ENCODE peak calls at places on chromosomes 16 and 17, in seven cellular contexts. One of them, this sample, is unnamed.
A peak's percentile ranks its signal among the peaks of the same experiment; 100 is the strongest.

GRCh38 chr17:67053438-67054000 is 9.2 kb downstream of the CACNG1 start:
- DNase-seq in T-cell: no peak
- DNase-seq in HEK293T: no peak
- DNase-seq in dorsolateral prefrontal cortex: no peak
- DNase-seq in neural crest cell: no peak
- DNase-seq in activated CD8-positive, alpha-beta memory T cell treated with anti-CD3 and anti-CD28 coated beads for 1 hour: no peak
- DNase-seq in amygdala: no peak
- DNase-seq in this sample: no peak

GRCh38 chr16:16861546-16861945 is 482.6 kb downstream of the NPIPA7 start:
- DNase-seq in T-cell: peak; percentile 19
- DNase-seq in amygdala: peak; percentile 7
- DNase-seq in HEK293T: peak; percentile 53
- DNase-seq in activated CD8-positive, alpha-beta memory T cell treated with anti-CD3 and anti-CD28 coated beads for 1 hour: peak; percentile 18
- DNase-seq in dorsolateral prefrontal cortex: peak; percentile 36
- DNase-seq in neural crest cell: peak; percentile 72
- DNase-seq in this sample: peak; percentile 44

GRCh38 chr16:68910051-68910450 is 66.7 kb downstream of the TANGO6 start:
- DNase-seq in T-cell: no peak
- DNase-seq in neural crest cell: peak; percentile 3
- DNase-seq in dorsolateral prefrontal cortex: no peak
- DNase-seq in amygdala: no peak
- DNase-seq in HEK293T: no peak
- DNase-seq in activated CD8-positive, alpha-beta memory T cell treated with anti-CD3 and anti-CD28 coated beads for 1 hour: no peak
- DNase-seq in this sample: no peak

GRCh38 chr17:63246344-63246743 is 199.8 kb downstream of the CYB561 start:
- DNase-seq in HEK293T: no peak
- DNase-seq in T-cell: no peak
- DNase-seq in dorsolateral prefrontal cortex: no peak
- DNase-seq in activated CD8-positive, alpha-beta memory T cell treated with anti-CD3 and anti-CD28 coated beads for 1 hour: no peak
- DNase-seq in amygdala: no peak
- DNase-seq in neural crest cell: no peak
- DNase-seq in this sample: no peak

GRCh38 chr17:77490361-77491183 is 349.8 kb downstream of the SEC14L1 start:
- DNase-seq in HEK293T: no peak
- DNase-seq in dorsolateral prefrontal cortex: peak; percentile 17
- DNase-seq in neural crest cell: no peak
- DNase-seq in activated CD8-positive, alpha-beta memory T cell treated with anti-CD3 and anti-CD28 coated beads for 1 hour: no peak
- DNase-seq in amygdala: no peak
- DNase-seq in T-cell: no peak
- DNase-seq in this sample: no peak

GRCh38 chr16:85148959-85149358 is 36.7 kb upstream of the CIBAR2 start:
- DNase-seq in activated CD8-positive, alpha-beta memory T cell treated with anti-CD3 and anti-CD28 coated beads for 1 hour: no peak
- DNase-seq in HEK293T: no peak
- DNase-seq in neural crest cell: no peak
- DNase-seq in amygdala: no peak
- DNase-seq in T-cell: no peak
- DNase-seq in dorsolateral prefrontal cortex: no peak
- DNase-seq in this sample: no peak

GRCh38 chr17:78933959-78934568 is 8.9 kb upstream of the TIMP2 start:
- DNase-seq in dorsolateral prefrontal cortex: peak; percentile 63
- DNase-seq in T-cell: no peak
- DNase-seq in HEK293T: peak; percentile 67
- DNase-seq in amygdala: peak; percentile 78
- DNase-seq in neural crest cell: no peak
- DNase-seq in activated CD8-positive, alpha-beta memory T cell treated with anti-CD3 and anti-CD28 coated beads for 1 hour: no peak
- DNase-seq in this sample: peak; percentile 74

GRCh38 chr17:60169921-60170817 is 20.4 kb downstream of the CA4 start:
- DNase-seq in dorsolateral prefrontal cortex: no peak
- DNase-seq in activated CD8-positive, alpha-beta memory T cell treated with anti-CD3 and anti-CD28 coated beads for 1 hour: no peak
- DNase-seq in T-cell: no peak
- DNase-seq in HEK293T: no peak
- DNase-seq in amygdala: no peak
- DNase-seq in neural crest cell: no peak
- DNase-seq in this sample: no peak

GRCh38 chr16:12853972-12854371 is 47.4 kb upstream of the SHISA9 start:
- DNase-seq in activated CD8-positive, alpha-beta memory T cell treated with anti-CD3 and anti-CD28 coated beads for 1 hour: no peak
- DNase-seq in amygdala: no peak
- DNase-seq in dorsolateral prefrontal cortex: no peak
- DNase-seq in T-cell: no peak
- DNase-seq in HEK293T: no peak
- DNase-seq in neural crest cell: no peak
- DNase-seq in this sample: no peak

GRCh38 chr17:43377056-43377810 is 21.6 kb upstream of the ARL4D start:
- DNase-seq in dorsolateral prefrontal cortex: no peak
- DNase-seq in T-cell: no peak
- DNase-seq in amygdala: no peak
- DNase-seq in activated CD8-positive, alpha-beta memory T cell treated with anti-CD3 and anti-CD28 coated beads for 1 hour: no peak
- DNase-seq in HEK293T: no peak
- DNase-seq in neural crest cell: no peak
- DNase-seq in this sample: no peak

GRCh38 chr16:56944954-56945839 is 13.3 kb downstream of the HERPUD1 start:
- DNase-seq in T-cell: no peak
- DNase-seq in HEK293T: no peak
- DNase-seq in activated CD8-positive, alpha-beta memory T cell treated with anti-CD3 and anti-CD28 coated beads for 1 hour: no peak
- DNase-seq in dorsolateral prefrontal cortex: no peak
- DNase-seq in neural crest cell: no peak
- DNase-seq in amygdala: no peak
- DNase-seq in this sample: no peak

GRCh38 chr16:1859650-1860049 is 12.3 kb downstream of the MEIOB start:
- DNase-seq in amygdala: no peak
- DNase-seq in dorsolateral prefrontal cortex: no peak
- DNase-seq in activated CD8-positive, alpha-beta memory T cell treated with anti-CD3 and anti-CD28 coated beads for 1 hour: no peak
- DNase-seq in neural crest cell: no peak
- DNase-seq in HEK293T: no peak
- DNase-seq in T-cell: no peak
- DNase-seq in this sample: no peak

GRCh38 chr17:64216385-64217248 is 46.4 kb downstream of the TEX2 start:
- DNase-seq in neural crest cell: no peak
- DNase-seq in T-cell: no peak
- DNase-seq in HEK293T: no peak
- DNase-seq in activated CD8-positive, alpha-beta memory T cell treated with anti-CD3 and anti-CD28 coated beads for 1 hour: no peak
- DNase-seq in dorsolateral prefrontal cortex: no peak
- DNase-seq in amygdala: peak; percentile 19
- DNase-seq in this sample: no peak

GRCh38 chr17:72173475-72174116 is 52.8 kb downstream of the SOX9 start:
- DNase-seq in dorsolateral prefrontal cortex: no peak
- DNase-seq in neural crest cell: no peak
- DNase-seq in T-cell: no peak
- DNase-seq in activated CD8-positive, alpha-beta memory T cell treated with anti-CD3 and anti-CD28 coated beads for 1 hour: no peak
- DNase-seq in amygdala: no peak
- DNase-seq in HEK293T: no peak
- DNase-seq in this sample: no peak

GRCh38 chr17:49996495-49997255 is 1.7 kb upstream of the DLX3 start:
- DNase-seq in HEK293T: peak; percentile 86
- DNase-seq in activated CD8-positive, alpha-beta memory T cell treated with anti-CD3 and anti-CD28 coated beads for 1 hour: peak; percentile 22
- DNase-seq in amygdala: peak; percentile 8
- DNase-seq in dorsolateral prefrontal cortex: no peak
- DNase-seq in neural crest cell: peak; percentile 86
- DNase-seq in T-cell: peak; percentile 40
- DNase-seq in this sample: peak; percentile 64

This sample was measured in frontal cortex.